ENCODE peak calls at places on chromosomes 6 and 20, in seven cellular contexts. N is transverse colon, Y is HepG2, V is A549, W is sigmoid colon, I is upper lobe of left lung, P is ovary. L is an unnamed sample.

GRCh38 chr6:38100380-38100779 is 280.9 kb downstream of the ZFAND3 start:
- DNase-seq in N (no peak), Y (no peak), V (no peak), W (no peak), I (no peak), P (no peak), L (no peak)

GRCh38 chr6:31775184-31775583 is 1.9 kb downstream of the VWA7 start:
- DNase-seq in N (peak; percentile 74), Y (no peak), V (no peak), W (no peak), I (no peak), P (no peak), L (no peak)

GRCh38 chr20:63626424-63627128 is at the start of gene GMEB2:
- DNase-seq in N (peak; percentile 76), Y (peak; percentile 69), V (no peak), W (peak; percentile 90), I (peak; percentile 65), P (peak; percentile 84), L (peak; percentile 94)

GRCh38 chr6:55448446-55448845 is 121.2 kb downstream of the GFRAL start:
- DNase-seq in N (no peak), Y (no peak), V (no peak), W (no peak), I (no peak), P (no peak), L (no peak)

GRCh38 chr20:6044102-6044501 is 9.8 kb downstream of the LRRN4 start:
- DNase-seq in N (no peak), Y (peak; percentile 23), V (peak; percentile 32), W (no peak), I (no peak), P (no peak), L (no peak)

GRCh38 chr6:154450498-154450897 is 60.0 kb downstream of the CNKSR3 start:
- DNase-seq in N (no peak), Y (no peak), V (no peak), W (no peak), I (no peak), P (no peak), L (no peak)

GRCh38 chr20:62808211-62808865 is 3.7 kb downstream of the OGFR start:
- DNase-seq in N (peak; percentile 72), Y (peak; percentile 66), V (peak; percentile 65), W (no peak), I (peak; percentile 74), P (peak; percentile 80), L (no peak)

GRCh38 chr6:52552278-52552643 is 24.6 kb downstream of the TRAM2 start:
- DNase-seq in N (peak; percentile 57), Y (no peak), V (no peak), W (no peak), I (no peak), P (no peak), L (no peak)

GRCh38 chr6:149335924-149336323 is 18.4 kb downstream of the TAB2 start:
- DNase-seq in N (no peak), Y (no peak), V (peak; percentile 69), W (no peak), I (no peak), P (no peak), L (no peak)

GRCh38 chr20:5400164-5400762 is 83.5 kb upstream of the PROKR2 start:
- DNase-seq in N (no peak), Y (peak; percentile 35), V (no peak), W (no peak), I (no peak), P (no peak), L (no peak)

GRCh38 chr6:89970609-89971337 is 76.5 kb downstream of the GJA10 start:
- DNase-seq in N (no peak), Y (peak; percentile 37), V (peak; percentile 33), W (no peak), I (no peak), P (peak; percentile 28), L (no peak)

GRCh38 chr6:6565488-6565887 is 23.0 kb upstream of the LY86 start:
- DNase-seq in N (no peak), Y (no peak), V (no peak), W (no peak), I (no peak), P (no peak), L (peak; percentile 64)

GRCh38 chr20:4864292-4864691 is 137.0 kb downstream of the SLC23A2 start:
- DNase-seq in N (no peak), Y (peak; percentile 80), V (peak; percentile 35), W (no peak), I (no peak), P (no peak), L (no peak)

GRCh38 chr6:111804627-111805235 is 68.5 kb downstream of the FYN start:
- DNase-seq in N (peak; percentile 24), Y (no peak), V (no peak), W (no peak), I (peak; percentile 44), P (no peak), L (no peak)

GRCh38 chr6:108565091-108565766 is 4.5 kb downstream of the FOXO3 start:
- DNase-seq in N (no peak), Y (no peak), V (no peak), W (no peak), I (no peak), P (no peak), L (no peak)

GRCh38 chr6:23357185-23357745 is 768.8 kb upstream of the NRSN1 start:
- DNase-seq in N (no peak), Y (no peak), V (no peak), W (no peak), I (no peak), P (no peak), L (no peak)

GRCh38 chr6:88574666-88575065 is 388.8 kb downstream of the RNGTT start:
- DNase-seq in N (no peak), Y (no peak), V (no peak), W (no peak), I (no peak), P (no peak), L (no peak)

GRCh38 chr6:109260126-109260525 is 122.1 kb downstream of the CD164 start:
- DNase-seq in N (no peak), Y (no peak), V (no peak), W (no peak), I (no peak), P (no peak), L (no peak)

GRCh38 chr6:3317741-3318211 is 59.0 kb downstream of the PSMG4 start:
- DNase-seq in N (no peak), Y (no peak), V (no peak), W (peak; percentile 49), I (no peak), P (no peak), L (no peak)

GRCh38 chr6:46221221-46221793 is 50.5 kb upstream of the ENPP5 start:
- DNase-seq in N (no peak), Y (peak; percentile 26), V (peak; percentile 1), W (no peak), I (no peak), P (no peak), L (no peak)

GRCh38 chr6:90648873-90649272 is 62.0 kb upstream of the MAP3K7 start:
- DNase-seq in N (no peak), Y (no peak), V (no peak), W (no peak), I (no peak), P (no peak), L (no peak)

GRCh38 chr6:119027465-119027864 is 51.0 kb downstream of the FAM184A start:
- DNase-seq in N (no peak), Y (no peak), V (no peak), W (no peak), I (no peak), P (no peak), L (no peak)

GRCh38 chr20:52230406-52230805 is 38.8 kb upstream of the ZFP64 start:
- DNase-seq in N (no peak), Y (no peak), V (peak; percentile 52), W (no peak), I (no peak), P (no peak), L (no peak)

GRCh38 chr6:24867104-24867703 is 68.5 kb upstream of the ARMH2 start:
- DNase-seq in N (no peak), Y (no peak), V (no peak), W (no peak), I (no peak), P (no peak), L (no peak)

GRCh38 chr20:59148713-59149493 is 14.7 kb upstream of the ZNF831 start:
- DNase-seq in N (no peak), Y (no peak), V (no peak), W (no peak), I (no peak), P (no peak), L (no peak)

DNA sequence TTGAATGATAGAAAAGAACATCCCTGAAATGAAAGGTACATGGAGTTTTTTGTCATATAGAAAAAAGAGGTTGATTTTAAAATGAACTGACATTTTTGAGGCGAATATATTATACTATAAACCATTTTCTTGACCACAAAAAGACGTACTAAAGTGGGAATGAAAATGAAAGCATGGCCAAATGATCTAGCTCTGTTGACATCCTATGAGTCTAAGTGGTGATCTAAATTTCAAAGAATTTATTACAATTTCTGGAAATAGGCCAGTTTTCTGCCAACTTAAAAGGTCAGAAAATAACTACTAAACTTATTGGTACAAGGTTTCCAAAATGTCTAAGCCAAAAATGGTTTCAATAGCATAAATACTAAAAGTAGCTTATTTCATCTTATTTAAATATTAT is 536.8 kb downstream of the EYS start:
- DNase-seq in N (no peak), Y (no peak), V (no peak), W (no peak), I (no peak), P (no peak), L (no peak)
- TF ChIP-seq POLR2A in N (no peak), Y (no peak), V (no peak), W (no peak), I (no peak), P (no peak), L (no peak)

DNA sequence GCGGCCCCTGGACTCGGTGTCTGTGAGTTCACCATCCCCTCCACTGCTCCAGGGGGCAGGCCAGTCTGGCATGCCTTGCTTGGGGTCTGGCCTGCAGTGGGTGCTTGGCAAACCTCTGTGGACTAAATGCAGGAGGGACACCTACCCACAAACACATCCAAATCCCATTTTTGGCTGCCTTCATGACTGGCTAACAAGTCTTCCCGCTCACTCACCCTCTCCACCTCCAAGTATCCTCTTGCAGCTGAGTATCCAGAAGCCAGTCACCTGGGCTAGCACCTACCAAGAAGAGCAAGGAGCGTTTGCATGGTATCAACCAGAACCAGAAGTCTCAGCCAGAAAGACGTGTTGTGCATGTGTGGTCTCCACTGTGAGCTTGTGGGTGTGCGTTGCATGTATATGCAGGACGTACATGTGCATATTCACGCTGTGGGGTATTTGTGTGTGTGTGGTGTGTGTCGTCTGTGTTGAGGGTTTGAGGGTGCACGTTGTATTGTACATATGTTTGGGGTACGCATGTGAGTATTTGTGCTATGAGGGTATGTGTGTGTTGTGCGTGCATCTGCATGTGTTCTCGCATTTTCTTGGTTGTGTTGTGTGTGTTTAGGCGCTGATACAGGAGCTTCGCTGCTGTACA is 5.6 kb upstream of the PMEPA1 start:
- DNase-seq in N (no peak), Y (no peak), V (no peak), W (no peak), I (no peak), P (no peak), L (no peak)
- TF ChIP-seq EP300 in N (no peak), Y (no peak), V (no peak), W (no peak), I (no peak), P (no peak), L (no peak)

GRCh38 chr6:17724341-17724740 is 17.6 kb upstream of the NUP153 start:
- DNase-seq in N (no peak), Y (no peak), V (no peak), W (no peak), I (no peak), P (no peak), L (no peak)
- H3K27ac ChIP-seq in N (no peak overlapping the region), Y (no peak overlapping the region), V (no peak overlapping the region), W (no peak overlapping the region), I (no peak overlapping the region), P (no peak overlapping the region), L (no peak overlapping the region)

GRCh38 chr6:128259036-128259734 is 261.2 kb downstream of the PTPRK start:
- DNase-seq in N (no peak), Y (no peak), V (no peak), W (no peak), I (no peak), P (no peak), L (no peak)
- TF ChIP-seq POLR2A in N (no peak), Y (no peak), V (no peak), W (no peak), I (no peak), P (no peak), L (no peak)

L was measured in esophagus muscularis mucosa.